ENCODE peak calls at places on chromosomes 16 and 17, in six cellular contexts. G, Z, J, X, M and P are unnamed samples.
A peak's percentile ranks its signal among the peaks of the same experiment; 100 is the strongest.

GRCh38 chr17:75242461-75243042 is 18.9 kb downstream of the GGA3 start:
- DNase-seq in G (no peak), Z (no peak), J (peak; percentile 55), X (no peak), M (no peak), P (no peak)

GRCh38 chr16:80559369-80559768 is 18.6 kb downstream of the DYNLRB2 start:
- DNase-seq in G (no peak), Z (no peak), J (no peak), X (no peak), M (no peak), P (no peak)

GRCh38 chr17:1060991-1061390 is 64.1 kb downstream of the TIMM22 start:
- DNase-seq in G (peak; percentile 50), Z (no peak), J (no peak), X (peak; percentile 28), M (peak; percentile 99), P (peak; percentile 78)

GRCh38 chr17:60535382-60536279 is 9.6 kb upstream of the APPBP2 start:
- DNase-seq in G (no peak), Z (no peak), J (no peak), X (no peak), M (peak; percentile 98), P (no peak)

GRCh38 chr17:15263680-15264079 is 1.4 kb downstream of the PMP22 start:
- DNase-seq in G (no peak), Z (no peak), J (no peak), X (no peak), M (no peak), P (no peak)

GRCh38 chr17:43875476-43876147 is 28.6 kb downstream of the CD300LG start:
- DNase-seq in G (no peak), Z (no peak), J (no peak), X (no peak), M (no peak), P (no peak)

GRCh38 chr17:39923836-39924690 is 3.3 kb downstream of the ORMDL3 start:
- DNase-seq in G (no peak), Z (no peak), J (no peak), X (no peak), M (peak; percentile 49), P (no peak)

GRCh38 chr17:18235743-18236256 is 10.4 kb downstream of the LLGL1 start:
- DNase-seq in G (no peak), Z (no peak), J (no peak), X (no peak), M (peak; percentile 67), P (no peak)

DNA sequence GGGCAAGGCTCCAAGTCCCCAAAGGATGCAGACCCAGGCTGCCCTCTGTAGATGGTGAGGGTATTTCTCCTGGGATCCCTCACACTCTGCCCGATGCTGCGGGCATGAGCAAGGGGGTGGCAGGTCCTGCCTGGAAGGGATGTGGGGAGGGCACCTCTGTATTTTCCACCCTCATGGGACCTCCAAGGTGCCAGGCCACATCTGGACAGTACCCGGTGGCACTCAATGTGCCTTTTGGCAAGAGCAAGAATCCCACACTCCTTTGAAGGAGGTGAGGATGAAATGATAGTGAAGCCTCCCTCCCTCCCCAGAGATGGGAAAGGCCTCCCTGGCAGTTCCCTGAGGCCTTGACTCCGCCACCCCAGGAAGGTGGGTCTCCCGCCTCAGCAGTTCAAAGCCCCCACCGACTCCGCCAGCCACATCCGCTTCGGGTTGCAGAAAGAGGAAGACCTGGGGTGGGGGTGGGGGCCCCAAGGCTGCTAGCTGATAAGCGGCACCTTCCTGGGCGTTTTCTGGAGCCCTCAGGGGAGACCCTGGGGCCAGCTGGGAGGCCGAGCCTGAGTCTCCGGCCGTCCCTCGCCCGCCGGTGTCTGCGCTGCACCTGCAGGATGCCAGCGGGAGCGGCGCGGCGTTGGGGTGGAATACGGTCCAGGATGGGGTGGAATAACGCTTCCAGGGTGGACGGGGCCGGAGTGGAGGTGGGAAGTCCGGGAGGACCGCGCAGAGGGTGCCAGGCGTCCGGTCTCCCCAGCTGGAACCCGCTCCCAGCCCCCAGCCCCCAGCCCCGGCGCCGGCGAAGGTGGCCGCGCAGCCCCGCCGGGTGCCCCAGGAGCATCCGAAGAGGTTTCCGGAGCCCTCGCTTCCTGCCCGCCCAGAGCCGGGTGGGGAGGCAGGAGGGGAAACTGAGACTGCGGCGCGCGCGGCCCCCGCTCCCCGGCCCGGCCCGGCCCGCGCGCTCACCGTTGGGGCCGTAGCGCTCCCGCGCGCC is 729 bp downstream of the ATP2A3 start:
- DNase-seq in G (peak; percentile 64), Z (no peak), J (peak; percentile 98), X (no peak), M (no peak), P (no peak)
- H3K9ac ChIP-seq in G (peak overlapping the region; percentile 95), Z (no peak overlapping the region), J (peak overlapping the region; percentile 95), X (no peak overlapping the region), M (no peak overlapping the region), P (no peak overlapping the region)

DNA sequence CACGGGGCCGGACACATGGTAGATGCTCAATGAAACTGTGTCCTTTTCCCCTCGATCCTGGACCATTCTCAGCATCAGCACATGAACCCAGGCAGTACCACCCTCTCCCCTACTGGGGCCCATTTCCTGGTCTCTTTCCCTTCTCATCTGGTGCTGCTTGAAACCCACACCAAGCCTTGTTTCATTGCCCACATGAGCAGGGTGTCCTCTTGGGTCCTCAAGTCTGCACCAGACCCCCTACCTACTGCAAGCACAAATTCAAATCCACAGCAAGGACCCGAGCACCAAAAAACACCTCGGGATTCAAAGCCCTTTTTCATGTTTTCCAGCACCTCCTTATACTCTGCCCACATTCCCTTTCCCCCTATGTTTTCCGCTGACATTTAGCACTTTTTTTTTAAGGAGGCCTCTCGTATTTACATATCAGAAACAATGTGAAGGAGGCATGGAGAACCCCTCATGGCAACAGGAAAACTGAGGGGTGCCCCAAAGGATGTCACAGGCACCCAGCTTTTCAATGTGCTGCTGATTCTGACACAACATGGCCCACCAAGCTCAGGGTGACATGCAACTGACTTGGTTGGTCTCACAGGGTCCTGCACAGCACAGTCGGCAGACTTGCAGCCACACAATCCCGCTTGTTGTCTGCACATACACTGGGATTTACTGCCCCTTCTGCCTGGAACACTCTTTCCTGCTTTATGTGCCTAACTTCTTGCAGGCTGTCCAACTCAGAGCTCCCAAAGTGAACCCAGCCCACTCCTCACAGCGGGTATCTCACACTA is 4.6 kb upstream of the CCL1 start:
- DNase-seq in G (no peak), Z (no peak), J (no peak), X (no peak), M (no peak), P (no peak)
- H3K9ac ChIP-seq in G (no peak overlapping the region), Z (no peak overlapping the region), J (no peak overlapping the region), X (no peak overlapping the region), M (no peak overlapping the region), P (no peak overlapping the region)

GRCh38 chr17:66947311-66947710 is 17.2 kb upstream of the CACNG4 start:
- DNase-seq in G (no peak), Z (no peak), J (no peak), X (peak; percentile 28), M (no peak), P (no peak)
- H3K9ac ChIP-seq in G (no peak overlapping the region), Z (no peak overlapping the region), J (no peak overlapping the region), X (no peak overlapping the region), M (no peak overlapping the region), P (no peak overlapping the region)

GRCh38 chr16:578232-578869 is 8.6 kb downstream of the PIGQ start:
- DNase-seq in G (no peak), Z (no peak), J (peak; percentile 66), X (no peak), M (no peak), P (no peak)
- H3K9ac ChIP-seq in G (no peak overlapping the region), Z (peak overlapping the region; percentile 17), J (peak overlapping the region; percentile 41), X (no peak overlapping the region), M (no peak overlapping the region), P (no peak overlapping the region)

DNA sequence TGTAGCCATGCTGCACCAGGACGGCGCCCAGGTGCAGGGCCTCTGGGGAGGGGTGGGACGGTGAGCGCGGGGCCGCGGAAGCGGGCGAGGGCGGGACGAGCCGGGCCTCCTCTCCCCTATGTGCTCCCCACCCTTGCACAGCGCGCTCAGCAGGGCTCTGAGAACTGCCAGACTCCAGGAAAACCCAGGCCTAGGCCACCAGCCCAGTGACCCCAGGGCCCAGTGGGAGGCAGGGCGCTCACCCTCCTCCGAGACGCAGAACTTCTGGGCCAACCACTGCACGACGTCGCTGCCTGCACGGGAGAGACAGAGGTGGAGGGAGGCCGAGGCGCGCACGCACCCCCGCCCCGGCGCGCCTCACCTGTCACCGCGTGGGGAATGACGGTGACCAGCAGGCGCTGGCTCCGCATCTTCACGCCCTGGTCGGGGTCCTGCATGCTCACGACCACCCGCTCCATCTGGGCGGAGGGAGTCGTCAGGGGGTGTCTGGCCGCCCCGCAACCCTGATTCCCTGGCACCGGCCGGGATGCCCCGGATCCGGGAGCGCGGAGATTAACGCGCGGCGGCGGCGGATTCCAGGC is 613 bp downstream of the RGS11 start:
- DNase-seq in G (no peak), Z (no peak), J (no peak), X (no peak), M (no peak), P (no peak)
- H3K9ac ChIP-seq in G (no peak overlapping the region), Z (peak overlapping the region; percentile 90), J (no peak overlapping the region), X (no peak overlapping the region), M (no peak overlapping the region), P (no peak overlapping the region)

GRCh38 chr17:29665480-29665807 is 42.7 kb upstream of the CORO6 start:
- DNase-seq in G (no peak), Z (no peak), J (no peak), X (no peak), M (no peak), P (no peak)

GRCh38 chr17:29661220-29661619 is 38.5 kb upstream of the CORO6 start:
- DNase-seq in G (no peak), Z (no peak), J (no peak), X (no peak), M (no peak), P (no peak)

GRCh38 chr17:29664743-29665479 is 42.2 kb upstream of the CORO6 start:
- DNase-seq in G (no peak), Z (no peak), J (no peak), X (peak; percentile 46), M (peak; percentile 73), P (peak; percentile 54)

GRCh38 chr17:29659155-29659554 is 36.4 kb upstream of the CORO6 start:
- DNase-seq in G (no peak), Z (no peak), J (no peak), X (no peak), M (no peak), P (no peak)

DNA sequence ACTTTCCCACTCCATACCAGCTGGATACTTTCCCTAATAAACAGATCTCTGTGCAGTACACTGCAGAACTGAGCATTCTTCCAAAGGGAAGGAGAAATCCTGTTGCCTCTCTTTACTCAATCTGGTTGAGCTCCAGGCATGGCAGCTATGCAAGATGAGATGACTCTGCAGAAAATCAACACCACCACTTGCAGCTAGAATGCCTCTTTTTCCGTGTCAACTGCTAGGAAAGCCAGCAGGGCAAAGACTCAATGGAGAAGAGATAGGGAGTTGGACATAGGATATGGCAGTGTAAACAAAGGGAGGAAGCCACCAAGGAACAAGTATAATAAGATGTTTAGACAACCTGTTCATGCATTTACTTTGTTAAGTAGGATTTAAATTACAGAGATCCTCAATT is 40.4 kb upstream of the CORO6 start:
- DNase-seq in G (no peak), Z (no peak), J (no peak), X (no peak), M (peak; percentile 55), P (no peak)
- H3K9ac ChIP-seq in G (no peak overlapping the region), Z (no peak overlapping the region), J (no peak overlapping the region), X (no peak overlapping the region), M (no peak overlapping the region), P (no peak overlapping the region)